ENCODE peak calls at places on chromosomes 16 and 17, in four cellular contexts. One of them, this sample, is unnamed.

GRCh38 chr17:36777118-36777517 is 160.2 kb upstream of the LHX1 start:
- DNase-seq in AG09309: no peak
- DNase-seq in tibial nerve: no peak
- DNase-seq in lower leg skin: no peak
- DNase-seq in this sample: no peak

GRCh38 chr17:65604070-65604469 is 42.6 kb upstream of the AXIN2 start:
- DNase-seq in AG09309: no peak
- DNase-seq in tibial nerve: no peak
- DNase-seq in lower leg skin: no peak
- DNase-seq in this sample: no peak

GRCh38 chr17:12567077-12568053 is 98.3 kb upstream of the MYOCD start:
- DNase-seq in AG09309: no peak
- DNase-seq in tibial nerve: no peak
- DNase-seq in lower leg skin: no peak
- DNase-seq in this sample: no peak

GRCh38 chr17:63477471-63478440 is 895 bp downstream of the ACE start:
- DNase-seq in AG09309: no peak
- DNase-seq in tibial nerve: no peak
- DNase-seq in lower leg skin: no peak
- DNase-seq in this sample: no peak

GRCh38 chr17:29084476-29085148 is 41.7 kb downstream of the PIPOX start:
- DNase-seq in AG09309: no peak
- DNase-seq in tibial nerve: no peak
- DNase-seq in lower leg skin: no peak
- DNase-seq in this sample: no peak

GRCh38 chr16:11833951-11834695 is 17.2 kb downstream of the RSL1D1 start:
- DNase-seq in AG09309: peak; percentile 49
- DNase-seq in tibial nerve: no peak
- DNase-seq in lower leg skin: no peak
- DNase-seq in this sample: no peak

GRCh38 chr16:17343028-17343427 is 127.7 kb downstream of the XYLT1 start:
- DNase-seq in AG09309: no peak
- DNase-seq in tibial nerve: no peak
- DNase-seq in lower leg skin: no peak
- DNase-seq in this sample: no peak

GRCh38 chr17:48825446-48826381 is 5.1 kb upstream of the CALCOCO2 start:
- DNase-seq in AG09309: no peak
- DNase-seq in tibial nerve: no peak
- DNase-seq in lower leg skin: no peak
- DNase-seq in this sample: no peak

GRCh38 chr16:386641-387156 is 4.9 kb upstream of the PGAP6 start:
- DNase-seq in AG09309: no peak
- DNase-seq in tibial nerve: no peak
- DNase-seq in lower leg skin: no peak
- DNase-seq in this sample: no peak

GRCh38 chr17:17063546-17064122 is 21.4 kb downstream of the MPRIP start:
- DNase-seq in AG09309: no peak
- DNase-seq in tibial nerve: peak; percentile 64
- DNase-seq in lower leg skin: peak; percentile 91
- DNase-seq in this sample: peak; percentile 61

GRCh38 chr17:75763613-75764416 is 1.2 kb downstream of the GALK1 start:
- DNase-seq in AG09309: no peak
- DNase-seq in tibial nerve: no peak
- DNase-seq in lower leg skin: no peak
- DNase-seq in this sample: no peak

GRCh38 chr17:36072431-36073121 is 8.5 kb downstream of the CCL18 start:
- DNase-seq in AG09309: no peak
- DNase-seq in tibial nerve: no peak
- DNase-seq in lower leg skin: no peak
- DNase-seq in this sample: no peak

GRCh38 chr17:72233981-72234380 is 113.2 kb downstream of the SOX9 start:
- DNase-seq in AG09309: no peak
- DNase-seq in tibial nerve: no peak
- DNase-seq in lower leg skin: peak; percentile 48
- DNase-seq in this sample: no peak

GRCh38 chr17:76405967-76406647 is 21.7 kb downstream of the SPHK1 start:
- DNase-seq in AG09309: no peak
- DNase-seq in tibial nerve: no peak
- DNase-seq in lower leg skin: no peak
- DNase-seq in this sample: peak; percentile 87

GRCh38 chr17:9240659-9241370 is 219.5 kb downstream of the NTN1 start:
- DNase-seq in AG09309: no peak
- DNase-seq in tibial nerve: peak; percentile 70
- DNase-seq in lower leg skin: peak; percentile 94
- DNase-seq in this sample: peak; percentile 80

GRCh38 chr16:57284206-57284951 is at the start of gene PLLP:
- DNase-seq in AG09309: no peak
- DNase-seq in tibial nerve: no peak
- DNase-seq in lower leg skin: no peak
- DNase-seq in this sample: no peak

GRCh38 chr17:55456307-55457240 is 34.9 kb upstream of the MMD start:
- DNase-seq in AG09309: no peak
- DNase-seq in tibial nerve: no peak
- DNase-seq in lower leg skin: no peak
- DNase-seq in this sample: no peak

GRCh38 chr17:1110844-1111598 is 68.8 kb downstream of the ABR start:
- DNase-seq in AG09309: peak; percentile 49
- DNase-seq in tibial nerve: no peak
- DNase-seq in lower leg skin: peak; percentile 94
- DNase-seq in this sample: peak; percentile 68

GRCh38 chr16:4702466-4702808 is 9.1 kb downstream of the NUDT16L1 start:
- DNase-seq in AG09309: no peak
- DNase-seq in tibial nerve: no peak
- DNase-seq in lower leg skin: no peak
- DNase-seq in this sample: no peak

GRCh38 chr17:36972905-36973304 is 24.2 kb downstream of the AATF start:
- DNase-seq in AG09309: no peak
- DNase-seq in tibial nerve: no peak
- DNase-seq in lower leg skin: no peak
- DNase-seq in this sample: no peak

GRCh38 chr17:76138234-76138895 is 2.7 kb downstream of the FOXJ1 start:
- DNase-seq in AG09309: no peak
- DNase-seq in tibial nerve: no peak
- DNase-seq in lower leg skin: no peak
- DNase-seq in this sample: no peak

DNA sequence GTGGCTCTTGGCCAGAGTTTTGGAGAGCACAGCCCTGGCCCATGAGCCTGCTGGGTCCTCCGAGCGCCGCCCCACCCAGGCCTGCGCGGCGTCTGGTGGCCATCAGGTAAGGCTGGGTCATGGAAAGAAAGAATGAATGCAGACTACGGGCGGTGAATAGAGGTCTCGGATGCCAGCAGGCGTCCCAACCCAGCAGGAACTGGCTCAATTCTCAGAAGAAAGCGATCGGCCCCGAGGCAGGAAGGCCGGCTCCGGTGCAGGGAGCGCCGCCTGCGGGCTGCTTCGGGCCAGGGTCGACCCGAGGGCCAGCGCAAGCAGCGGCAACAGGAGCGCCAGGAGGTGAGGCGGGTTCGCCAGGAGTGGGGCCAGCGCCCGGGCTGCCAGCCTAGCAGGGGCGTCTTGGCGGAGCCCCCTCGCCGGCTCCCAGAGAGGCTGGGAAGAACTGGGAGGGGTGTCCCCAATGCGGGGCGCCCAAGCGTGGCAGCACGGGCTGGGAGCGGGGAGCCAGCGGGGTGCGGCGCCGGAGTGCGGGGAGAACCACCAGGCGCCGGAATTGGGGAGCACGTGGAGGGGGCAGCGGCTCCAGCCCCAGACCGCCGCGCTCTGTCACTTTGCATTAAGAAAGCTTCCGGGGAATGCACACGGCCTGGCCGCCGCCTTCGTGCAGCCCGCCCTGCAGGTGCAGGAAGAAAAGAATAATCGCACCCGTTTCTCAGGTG is 7.1 kb upstream of the TMC5 start:
- DNase-seq in AG09309: no peak
- DNase-seq in tibial nerve: no peak
- DNase-seq in lower leg skin: no peak
- DNase-seq in this sample: no peak
- TF ChIP-seq CTCF in AG09309: no peak
- TF ChIP-seq CTCF in tibial nerve: no peak
- TF ChIP-seq CTCF in lower leg skin: no peak
- TF ChIP-seq CTCF in this sample: no peak

DNA sequence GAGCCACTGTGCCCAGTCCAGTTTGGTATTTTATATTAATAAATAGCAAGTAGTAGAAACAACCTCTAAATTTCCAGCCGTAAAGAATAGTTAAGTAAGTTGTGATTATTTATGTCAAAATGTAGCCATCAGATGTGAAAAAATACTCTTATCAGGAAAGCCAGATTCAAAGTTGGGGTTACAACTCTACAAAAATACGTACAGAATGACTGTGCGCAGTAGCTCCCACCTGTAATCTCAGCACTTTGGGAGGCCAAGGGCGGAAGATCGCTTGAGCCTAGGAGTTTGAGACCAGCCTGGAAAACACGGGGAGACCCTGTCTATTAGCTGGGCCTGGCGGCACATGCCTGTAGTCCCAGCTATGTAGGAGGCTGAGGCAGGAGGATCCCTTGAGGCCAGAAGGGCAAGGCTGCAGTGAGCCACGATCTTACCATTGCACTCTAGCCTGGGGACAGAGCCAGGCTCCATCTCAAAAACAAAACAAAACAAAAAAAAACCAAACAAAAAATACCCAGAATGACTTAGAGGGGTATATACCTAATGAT is 1.7 kb downstream of the PDP2 start:
- DNase-seq in AG09309: no peak
- DNase-seq in tibial nerve: no peak
- DNase-seq in lower leg skin: no peak
- DNase-seq in this sample: no peak
- H3K4me3 ChIP-seq in AG09309: no peak overlapping the region
- H3K4me3 ChIP-seq in tibial nerve: peak overlapping the region; percentile 77
- H3K4me3 ChIP-seq in lower leg skin: no peak overlapping the region
- H3K4me3 ChIP-seq in this sample: no peak overlapping the region

GRCh38 chr17:67518881-67519280 is 141.8 kb downstream of the PITPNC1 start:
- DNase-seq in AG09309: peak; percentile 76
- DNase-seq in tibial nerve: no peak
- DNase-seq in lower leg skin: no peak
- DNase-seq in this sample: no peak

GRCh38 chr17:67519801-67520251 is 142.7 kb downstream of the PITPNC1 start:
- DNase-seq in AG09309: no peak
- DNase-seq in tibial nerve: no peak
- DNase-seq in lower leg skin: no peak
- DNase-seq in this sample: no peak

GRCh38 chr17:67514998-67515397 is 137.9 kb downstream of the PITPNC1 start:
- DNase-seq in AG09309: no peak
- DNase-seq in tibial nerve: no peak
- DNase-seq in lower leg skin: no peak
- DNase-seq in this sample: no peak

GRCh38 chr17:67515490-67516088 is 138.5 kb downstream of the PITPNC1 start:
- DNase-seq in AG09309: no peak
- DNase-seq in tibial nerve: no peak
- DNase-seq in lower leg skin: peak; percentile 68
- DNase-seq in this sample: no peak

GRCh38 chr17:67517335-67517734 is 140.3 kb downstream of the PITPNC1 start:
- DNase-seq in AG09309: no peak
- DNase-seq in tibial nerve: no peak
- DNase-seq in lower leg skin: no peak
- DNase-seq in this sample: no peak
- TF ChIP-seq CTCF in AG09309: no peak
- TF ChIP-seq CTCF in tibial nerve: no peak
- TF ChIP-seq CTCF in lower leg skin: no peak
- TF ChIP-seq CTCF in this sample: no peak

DNA sequence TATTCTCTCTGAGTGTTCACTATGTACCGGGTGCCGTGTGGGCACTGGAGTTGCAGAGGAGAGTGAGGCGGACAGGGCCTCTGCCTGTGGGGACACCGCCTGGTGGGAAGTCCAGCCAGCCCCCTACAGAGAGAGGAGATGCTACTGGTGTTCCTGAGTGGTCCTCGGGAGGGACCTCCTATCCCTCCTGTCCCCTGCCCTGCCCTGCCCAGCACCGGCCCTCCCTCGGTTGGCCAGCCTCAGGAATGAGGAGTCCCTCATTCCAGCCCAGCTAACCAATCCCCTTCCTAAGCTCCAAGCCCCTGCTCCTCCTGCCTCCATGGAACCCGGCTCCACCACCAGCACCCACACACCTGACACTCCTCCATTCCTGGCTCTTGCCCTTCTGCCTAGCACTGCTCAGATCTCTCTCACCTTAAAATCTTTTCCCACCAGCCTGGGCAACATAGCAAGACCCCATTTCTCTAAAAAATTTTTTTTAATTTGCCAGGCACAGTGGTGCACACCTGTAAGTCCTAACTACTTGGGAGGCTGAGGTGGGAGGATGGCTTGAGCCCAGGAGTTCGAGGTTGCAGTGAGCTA is 2.0 kb downstream of the ASGR2 start:
- DNase-seq in AG09309: no peak
- DNase-seq in tibial nerve: no peak
- DNase-seq in lower leg skin: peak; percentile 68
- DNase-seq in this sample: no peak
- H3K4me3 ChIP-seq in AG09309: no peak overlapping the region
- H3K4me3 ChIP-seq in tibial nerve: no peak overlapping the region
- H3K4me3 ChIP-seq in lower leg skin: no peak overlapping the region
- H3K4me3 ChIP-seq in this sample: no peak overlapping the region